ENCODE peak calls at places on chromosome 1, in six cellular contexts. One of them, this sample, is unnamed.

GRCh38 chr1:61310538-61310937 is 228.2 kb downstream of the NFIA start:
- DNase-seq in ureter: no peak
- DNase-seq in KG1: no peak
- DNase-seq in body of pancreas: no peak
- DNase-seq in choroid plexus epithelial cell: no peak
- DNase-seq in GM18507: no peak
- DNase-seq in this sample: no peak

GRCh38 chr1:99820546-99820945 is 29.6 kb upstream of the AGL start:
- DNase-seq in choroid plexus epithelial cell: no peak
- DNase-seq in body of pancreas: no peak
- DNase-seq in KG1: peak; percentile 33
- DNase-seq in GM18507: peak; percentile 23
- DNase-seq in ureter: no peak
- DNase-seq in this sample: no peak

GRCh38 chr1:51518033-51518729 is 885 bp downstream of the EPS15 start:
- DNase-seq in ureter: peak; percentile 56
- DNase-seq in body of pancreas: peak; percentile 40
- DNase-seq in KG1: peak; percentile 13
- DNase-seq in choroid plexus epithelial cell: peak; percentile 41
- DNase-seq in GM18507: peak; percentile 23
- DNase-seq in this sample: no peak

GRCh38 chr1:174982971-174983689 is 16.6 kb upstream of the CACYBP start:
- DNase-seq in choroid plexus epithelial cell: peak; percentile 79
- DNase-seq in GM18507: no peak
- DNase-seq in body of pancreas: no peak
- DNase-seq in KG1: peak; percentile 54
- DNase-seq in ureter: no peak
- DNase-seq in this sample: no peak

GRCh38 chr1:241947355-241947754 is 10.2 kb upstream of the BECN2 start:
- DNase-seq in body of pancreas: no peak
- DNase-seq in KG1: no peak
- DNase-seq in GM18507: no peak
- DNase-seq in ureter: no peak
- DNase-seq in choroid plexus epithelial cell: no peak
- DNase-seq in this sample: no peak

GRCh38 chr1:168161459-168161858 is 17.3 kb upstream of the TIPRL start:
- DNase-seq in ureter: no peak
- DNase-seq in KG1: no peak
- DNase-seq in GM18507: no peak
- DNase-seq in choroid plexus epithelial cell: peak; percentile 32
- DNase-seq in body of pancreas: no peak
- DNase-seq in this sample: no peak

GRCh38 chr1:201023517-201023902 is at the start of gene KIF21B:
- DNase-seq in body of pancreas: peak; percentile 90
- DNase-seq in choroid plexus epithelial cell: peak; percentile 52
- DNase-seq in ureter: peak; percentile 82
- DNase-seq in GM18507: peak; percentile 78
- DNase-seq in KG1: peak; percentile 79
- DNase-seq in this sample: peak; percentile 88

GRCh38 chr1:52955129-52955970 is 28.3 kb downstream of the SCP2 start:
- DNase-seq in body of pancreas: peak; percentile 14
- DNase-seq in GM18507: no peak
- DNase-seq in ureter: no peak
- DNase-seq in KG1: no peak
- DNase-seq in choroid plexus epithelial cell: peak; percentile 73
- DNase-seq in this sample: no peak

GRCh38 chr1:197284325-197284724 is 16.3 kb downstream of the CRB1 start:
- DNase-seq in GM18507: no peak
- DNase-seq in body of pancreas: no peak
- DNase-seq in KG1: no peak
- DNase-seq in ureter: no peak
- DNase-seq in choroid plexus epithelial cell: no peak
- DNase-seq in this sample: no peak